ENCODE peak calls at places on chromosomes 1 and 21, in nine cellular contexts. W is AG08395; O is GM04504; M is fibroblast of pulmonary artery; R is GM20000; A is caudate nucleus; P is stimulated activated CD4-positive, alpha-beta T cell treated with anti-CD3 and anti-CD28 coated beads, Interleukin-2, amount 100 ng/mL, for 48 hours; D is NCI-H774; N is stimulated activated CD8-positive, alpha-beta memory T cell treated with anti-CD3 and anti-CD28 coated beads, Interleukin-4, amount 100 ng/mL, for 1 hour. V is an unnamed sample.

GRCh38 chr1:8538502-8538901 is 220.6 kb downstream of the SLC45A1 start:
- DNase-seq in W (no peak), O (no peak), M (no peak), R (no peak), A (no peak), P (no peak), D (no peak), N (no peak), V (no peak)

GRCh38 chr1:31764307-31765040 is at the start of gene ADGRB2:
- DNase-seq in W (peak), O (no peak), M (no peak), R (peak), A (peak), P (no peak), D (peak), N (no peak), V (no peak)

GRCh38 chr1:182795563-182796228 is 6.1 kb downstream of the NPL start:
- DNase-seq in W (no peak), O (no peak), M (no peak), R (no peak), A (no peak), P (no peak), D (no peak), N (no peak), V (no peak)

GRCh38 chr21:29175408-29176147 is 45.1 kb downstream of the MAP3K7CL start:
- DNase-seq in W (no peak), O (no peak), M (peak), R (no peak), A (no peak), P (no peak), D (peak), N (no peak), V (peak)

GRCh38 chr21:29261555-29262540 is 36.9 kb upstream of the BACH1 start:
- DNase-seq in W (no peak), O (no peak), M (no peak), R (no peak), A (no peak), P (no peak), D (no peak), N (no peak), V (no peak)

GRCh38 chr1:55280731-55281130 is 65.6 kb upstream of the USP24 start:
- DNase-seq in W (no peak), O (no peak), M (no peak), R (no peak), A (no peak), P (no peak), D (no peak), N (no peak), V (peak)

GRCh38 chr1:23394176-23394575 is 24.5 kb upstream of the ZNF436 start:
- DNase-seq in W (peak), O (peak), M (peak), R (no peak), A (no peak), P (no peak), D (no peak), N (no peak), V (peak)

GRCh38 chr1:223244366-223245103 is 101.5 kb upstream of the TLR5 start:
- DNase-seq in W (no peak), O (no peak), M (peak), R (peak), A (no peak), P (no peak), D (no peak), N (no peak), V (no peak)

GRCh38 chr1:30287976-30288375 is 435.4 kb downstream of the MATN1 start:
- DNase-seq in W (no peak), O (no peak), M (no peak), R (no peak), A (no peak), P (no peak), D (no peak), N (no peak), V (no peak)

GRCh38 chr1:193539731-193540459 is 353.5 kb upstream of the B3GALT2 start:
- DNase-seq in W (no peak), O (no peak), M (no peak), R (peak), A (no peak), P (no peak), D (no peak), N (no peak), V (no peak)

GRCh38 chr1:225710804-225711203 is 57.9 kb upstream of the ENAH start:
- DNase-seq in W (peak), O (no peak), M (peak), R (no peak), A (no peak), P (no peak), D (no peak), N (no peak), V (no peak)

GRCh38 chr1:243490748-243491686 is 235.2 kb downstream of the SDCCAG8 start:
- DNase-seq in W (peak), O (peak), M (no peak), R (no peak), A (no peak), P (no peak), D (no peak), N (no peak), V (no peak)

GRCh38 chr1:61287014-61287413 is 204.7 kb downstream of the NFIA start:
- DNase-seq in W (no peak), O (no peak), M (peak), R (no peak), A (no peak), P (no peak), D (no peak), N (no peak), V (no peak)

GRCh38 chr1:61642475-61643232 is 82.3 kb downstream of the TM2D1 start:
- DNase-seq in W (no peak), O (no peak), M (no peak), R (no peak), A (no peak), P (no peak), D (peak), N (no peak), V (no peak)

GRCh38 chr1:114094303-114094663 is 59.4 kb downstream of the SYT6 start:
- DNase-seq in W (peak), O (peak), M (no peak), R (no peak), A (no peak), P (no peak), D (no peak), N (no peak), V (no peak)

GRCh38 chr1:35717911-35718476 is 690 bp downstream of the C1orf216 start:
- DNase-seq in W (peak), O (peak), M (peak), R (no peak), A (peak), P (no peak), D (no peak), N (no peak), V (no peak)

GRCh38 chr1:156103521-156103947 is 11.0 kb upstream of the LMNA start:
- DNase-seq in W (peak), O (peak), M (no peak), R (no peak), A (no peak), P (no peak), D (no peak), N (no peak), V (peak)

GRCh38 chr21:39650306-39650705 is 37.6 kb downstream of the B3GALT5 start:
- DNase-seq in W (no peak), O (no peak), M (no peak), R (no peak), A (no peak), P (no peak), D (no peak), N (no peak), V (no peak)

GRCh38 chr21:23463365-23463764 is 2143.9 kb downstream of the MRPL39 start:
- DNase-seq in W (no peak), O (no peak), M (no peak), R (no peak), A (no peak), P (no peak), D (no peak), N (no peak), V (no peak)

GRCh38 chr1:23169727-23170335 is 1.2 kb upstream of the LUZP1 start:
- DNase-seq in W (peak), O (peak), M (peak), R (peak), A (no peak), P (no peak), D (no peak), N (no peak), V (peak)

GRCh38 chr1:88029142-88029541 is 654.9 kb upstream of the PKN2 start:
- DNase-seq in W (no peak), O (no peak), M (peak), R (no peak), A (no peak), P (no peak), D (no peak), N (no peak), V (no peak)

GRCh38 chr1:226674892-226675719 is 64.0 kb downstream of the ITPKB start:
- DNase-seq in W (no peak), O (no peak), M (no peak), R (peak), A (no peak), P (no peak), D (no peak), N (peak), V (no peak)

GRCh38 chr1:112501810-112502641 is 6.7 kb upstream of the WNT2B start:
- DNase-seq in W (peak), O (peak), M (peak), R (peak), A (peak), P (peak), D (peak), N (peak), V (no peak)

GRCh38 chr1:90810006-90810405 is 92.9 kb upstream of the BARHL2 start:
- DNase-seq in W (no peak), O (no peak), M (no peak), R (no peak), A (no peak), P (no peak), D (no peak), N (no peak), V (no peak)

GRCh38 chr1:177589166-177589565 is 380.7 kb downstream of the SEC16B start:
- DNase-seq in W (no peak), O (no peak), M (no peak), R (no peak), A (no peak), P (no peak), D (peak), N (no peak), V (no peak)

V was measured in HFF-Myc.